ENCODE peak calls at places on chromosomes 5 and 9, in ten cellular contexts. V is stomach, Y is neural progenitor cell, J is astrocyte of the spinal cord, Z is ovary, M is bronchial epithelial cell, H is brain microvascular endothelial cell, L is AG10803, C is uterus, K is cardiac fibroblast. Q is an unnamed sample.

GRCh38 chr5:97071993-97072392 is 70.4 kb downstream of the LIX1 start:
- DNase-seq in Y (no peak), M (no peak), C (no peak), L (no peak), H (no peak), Z (no peak), V (no peak), K (no peak), J (no peak), Q (no peak)

GRCh38 chr9:133474215-133474614 is 4.7 kb downstream of the SLC2A6 start:
- DNase-seq in Y (no peak), K (no peak), L (no peak), M (no peak), C (no peak), V (no peak), H (no peak), Z (no peak), J (no peak), Q (no peak)

GRCh38 chr5:181190711-181191525 is 14.1 kb downstream of the TRIM7 start:
- DNase-seq in J (no peak), C (peak), V (peak), L (peak), K (peak), Z (peak), H (no peak), Y (peak), M (no peak), Q (peak)

GRCh38 chr5:169686137-169686536 is 49.1 kb downstream of the DOCK2 start:
- DNase-seq in H (no peak), J (no peak), K (no peak), Y (no peak), Z (no peak), V (no peak), M (no peak), L (no peak), C (no peak), Q (no peak)

GRCh38 chr9:3980771-3981170 is 319.1 kb downstream of the GLIS3 start:
- DNase-seq in J (peak), K (peak), V (no peak), L (peak), C (peak), Y (peak), H (peak), Z (peak), M (peak), Q (peak)

GRCh38 chr5:96997265-96997859 is 61.5 kb downstream of the LNPEP start:
- DNase-seq in C (no peak), J (peak), Y (peak), L (peak), K (peak), V (no peak), M (peak), Z (no peak), H (peak), Q (peak)

GRCh38 chr5:80082221-80082620 is 47.1 kb downstream of the THBS4 start:
- DNase-seq in J (no peak), K (no peak), Z (no peak), M (no peak), Y (no peak), L (no peak), C (no peak), H (no peak), V (no peak), Q (no peak)

GRCh38 chr9:128558431-128559310 is 6.3 kb downstream of the SPTAN1 start:
- DNase-seq in M (peak), L (peak), J (peak), Y (peak), C (peak), V (peak), K (peak), Z (peak), H (peak), Q (peak)

GRCh38 chr9:114084282-114085073 is 6.4 kb upstream of the AMBP start:
- DNase-seq in Z (no peak), Y (no peak), V (no peak), H (no peak), C (no peak), J (no peak), M (no peak), L (no peak), K (no peak), Q (no peak)

GRCh38 chr5:163509288-163510040 is 4.0 kb downstream of the MAT2B start:
- DNase-seq in J (peak), K (peak), V (peak), L (peak), H (peak), Y (no peak), M (peak), C (no peak), Z (no peak), Q (peak)

GRCh38 chr5:147985593-147985992 is 78.2 kb upstream of the SPINK5 start:
- DNase-seq in C (no peak), M (no peak), Z (no peak), H (no peak), L (no peak), J (no peak), V (no peak), K (no peak), Y (no peak), Q (no peak)

GRCh38 chr5:149203896-149204544 is 62.7 kb downstream of the ABLIM3 start:
- DNase-seq in C (no peak), K (no peak), Z (no peak), V (no peak), H (peak), Y (no peak), M (peak), J (peak), L (no peak), Q (peak)

GRCh38 chr5:39485075-39485474 is 60.3 kb upstream of the DAB2 start:
- DNase-seq in H (no peak), C (no peak), J (no peak), M (no peak), L (peak), K (no peak), V (no peak), Y (no peak), Z (no peak), Q (no peak)

GRCh38 chr5:157357823-157358222 is 91.9 kb downstream of the CYFIP2 start:
- DNase-seq in J (no peak), H (no peak), V (no peak), M (no peak), Y (no peak), C (no peak), L (no peak), K (no peak), Z (no peak), Q (no peak)

GRCh38 chr9:99105152-99106043 is 485 bp downstream of the TGFBR1 start:
- DNase-seq in V (peak), C (peak), L (peak), H (peak), M (no peak), J (peak), K (peak), Y (peak), Z (peak), Q (peak)

GRCh38 chr9:108412755-108413154 is 443.0 kb downstream of the ACTL7B start:
- DNase-seq in C (no peak), L (no peak), H (no peak), Y (peak), V (no peak), J (no peak), M (peak), K (no peak), Z (no peak), Q (no peak)

GRCh38 chr9:108411632-108412031 is 444.2 kb downstream of the ACTL7B start:
- DNase-seq in Z (no peak), Y (no peak), L (no peak), K (no peak), M (no peak), H (no peak), C (no peak), J (no peak), V (no peak), Q (no peak)

GRCh38 chr9:108410161-108410560 is 445.6 kb downstream of the ACTL7B start:
- DNase-seq in M (no peak), K (no peak), V (no peak), J (no peak), Z (no peak), L (no peak), Y (no peak), H (no peak), C (no peak), Q (no peak)
- TF ChIP-seq CTCF in M (no peak), K (no peak), V (no peak), J (no peak), Z (no peak), L (no peak), Y (no peak), H (no peak), C (no peak), Q (no peak)

GRCh38 chr9:105246656-105247162 is 2.3 kb downstream of the SLC44A1 start:
- DNase-seq in Z (no peak), J (no peak), K (peak), M (no peak), V (no peak), H (no peak), L (no peak), C (no peak), Y (no peak), Q (peak)
- H3K4me3 ChIP-seq in Z (no peak), J (no peak), K (peak), M (no peak), V (peak), H (no peak), L (peak), C (no peak), Y (peak), Q (peak)

DNA sequence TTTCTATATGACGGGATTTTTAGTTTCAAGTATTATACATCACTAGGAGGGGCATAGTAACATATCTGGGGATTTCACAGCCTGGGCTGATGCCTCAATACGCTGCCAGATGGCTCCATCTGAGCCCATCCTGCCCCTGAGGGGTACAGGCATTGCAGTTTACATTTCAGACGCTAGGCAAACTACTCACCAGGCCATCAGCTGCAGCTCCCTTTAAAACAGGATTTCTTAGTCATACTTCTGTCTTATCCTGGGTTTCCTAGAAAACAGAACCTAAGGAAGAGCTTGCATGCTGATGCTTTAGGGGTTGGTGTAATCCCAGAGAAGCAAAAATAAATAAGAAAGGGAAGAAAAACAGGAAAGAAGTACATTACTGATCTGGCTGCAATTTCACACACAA is 372.8 kb upstream of the PIK3R1 start:
- DNase-seq in V (no peak), C (no peak), K (peak), M (peak), L (peak), Z (no peak), H (peak), Y (peak), J (peak), Q (peak)
- TF ChIP-seq CTCF in V (no peak), C (no peak), K (peak), M (peak), L (peak), Z (no peak), H (peak), Y (peak), J (peak), Q (peak)

GRCh38 chr5:34484190-34484589 is 171.9 kb upstream of the RAI14 start:
- DNase-seq in V (no peak), L (no peak), H (no peak), K (no peak), C (no peak), M (no peak), Z (no peak), J (no peak), Y (no peak), Q (no peak)

GRCh38 chr5:34484591-34485228 is 171.4 kb upstream of the RAI14 start:
- DNase-seq in V (no peak), K (no peak), L (no peak), H (no peak), Z (no peak), M (no peak), C (no peak), Y (no peak), J (no peak), Q (no peak)

GRCh38 chr5:34480810-34481528 is 175.2 kb upstream of the RAI14 start:
- DNase-seq in M (no peak), K (no peak), J (no peak), H (no peak), Y (no peak), V (no peak), C (no peak), Z (no peak), L (no peak), Q (no peak)

GRCh38 chr5:34486160-34486765 is 169.9 kb upstream of the RAI14 start:
- DNase-seq in V (peak), Y (peak), L (peak), J (peak), M (peak), C (peak), H (peak), K (peak), Z (peak), Q (peak)

GRCh38 chr5:34483442-34484033 is 172.6 kb upstream of the RAI14 start:
- DNase-seq in M (no peak), K (no peak), L (no peak), Y (peak), J (no peak), H (no peak), V (no peak), Z (no peak), C (no peak), Q (no peak)
- H3K4me3 ChIP-seq in M (no peak), K (no peak), L (no peak), Y (no peak), J (no peak), H (no peak), V (no peak), Z (no peak), C (no peak), Q (no peak)

GRCh38 chr5:27652505-27652904 is 614.1 kb upstream of the CDH9 start:
- DNase-seq in L (no peak), H (no peak), V (no peak), Z (no peak), M (peak), Y (peak), J (no peak), K (no peak), C (no peak), Q (no peak)
- TF ChIP-seq CTCF in L (no peak), H (peak), V (no peak), Z (no peak), M (peak), Y (peak), J (no peak), K (no peak), C (no peak), Q (no peak)

GRCh38 chr9:35095175-35095574 is 1.2 kb downstream of the PIGO start:
- DNase-seq in M (no peak), Z (peak), Y (no peak), K (no peak), V (no peak), H (no peak), L (no peak), C (no peak), J (no peak), Q (no peak)
- H3K4me3 ChIP-seq in M (no peak), Z (no peak), Y (peak), K (no peak), V (peak), H (no peak), L (no peak), C (no peak), J (no peak), Q (no peak)

GRCh38 chr9:22005083-22005699 is 3.9 kb downstream of the CDKN2B start:
- DNase-seq in J (peak), Y (peak), H (peak), K (no peak), Z (no peak), V (no peak), C (no peak), M (no peak), L (no peak), Q (peak)
- TF ChIP-seq CTCF in J (peak), Y (peak), H (peak), K (no peak), Z (no peak), V (no peak), C (no peak), M (peak), L (no peak), Q (peak)

GRCh38 chr9:125701351-125701750 is 5.7 kb downstream of the MAPKAP1 start:
- DNase-seq in K (peak), J (peak), H (peak), L (peak), Z (no peak), C (no peak), M (peak), Y (no peak), V (no peak), Q (no peak)
- H3K4me3 ChIP-seq in K (no peak), J (no peak), H (no peak), L (peak), Z (no peak), C (no peak), M (no peak), Y (no peak), V (no peak), Q (no peak)

DNA sequence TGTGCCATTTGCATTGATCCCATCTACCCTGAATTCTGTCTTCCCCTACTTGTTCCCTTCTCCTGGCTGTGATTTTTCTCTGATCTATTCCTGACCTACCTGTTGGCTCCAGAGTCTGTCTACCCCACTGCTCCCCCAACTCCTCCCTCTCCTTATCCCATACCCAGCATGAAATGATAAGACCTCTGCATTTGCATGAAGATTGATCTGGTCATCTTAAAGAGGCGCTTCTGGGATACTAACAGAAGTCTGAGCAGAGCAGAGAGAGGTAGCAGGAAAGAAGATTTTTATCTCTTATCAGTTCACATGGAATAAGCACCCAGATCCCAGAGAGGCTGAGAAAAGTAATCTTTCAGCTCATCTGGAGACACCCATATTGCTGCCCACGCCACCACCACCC is 18.3 kb upstream of the GLIPR2 start:
- DNase-seq in Z (no peak), M (no peak), L (no peak), K (no peak), H (no peak), J (no peak), C (no peak), Y (no peak), V (no peak), Q (no peak)
- TF ChIP-seq CTCF in Z (no peak), M (no peak), L (no peak), K (no peak), H (no peak), J (no peak), C (no peak), Y (no peak), V (no peak), Q (no peak)

GRCh38 chr5:134246771-134247329 is 21.0 kb upstream of the PPP2CA start:
- DNase-seq in Y (no peak), M (no peak), J (no peak), K (no peak), C (no peak), Z (no peak), L (no peak), H (no peak), V (no peak), Q (no peak)

GRCh38 chr5:134248271-134248670 is 22.4 kb upstream of the PPP2CA start:
- DNase-seq in L (no peak), Z (no peak), C (no peak), Y (no peak), K (no peak), H (no peak), M (peak), J (no peak), V (no peak), Q (no peak)

GRCh38 chr5:134245692-134246091 is 19.8 kb upstream of the PPP2CA start:
- DNase-seq in M (no peak), Y (no peak), V (no peak), J (no peak), Z (no peak), C (no peak), H (no peak), L (no peak), K (no peak), Q (no peak)

GRCh38 chr5:134247825-134248224 is 22.0 kb upstream of the PPP2CA start:
- DNase-seq in H (no peak), K (no peak), V (no peak), M (no peak), J (no peak), L (no peak), Z (no peak), C (no peak), Y (peak), Q (no peak)

DNA sequence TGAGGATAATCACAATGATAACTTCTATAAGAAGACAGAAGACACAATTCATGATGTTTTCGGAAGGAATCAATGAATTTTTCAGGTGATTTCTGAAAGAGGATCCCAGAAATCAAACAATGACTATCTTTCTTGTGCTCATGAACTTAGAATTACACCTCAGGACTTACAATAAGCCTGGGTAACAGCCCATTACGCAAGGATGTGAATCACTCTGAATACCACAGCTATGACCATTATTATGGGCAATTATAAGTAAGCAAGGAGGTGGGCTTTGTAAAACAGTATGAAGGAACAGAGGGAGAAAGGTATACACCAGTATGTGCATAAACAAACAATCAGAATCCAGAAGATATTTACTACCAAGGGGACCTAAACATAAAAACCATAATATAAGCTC is 21.5 kb upstream of the PPP2CA start:
- DNase-seq in H (peak), M (peak), J (peak), Y (no peak), L (peak), K (peak), V (no peak), Z (no peak), C (no peak), Q (peak)
- H3K4me3 ChIP-seq in H (no peak), M (no peak), J (no peak), Y (no peak), L (no peak), K (no peak), V (no peak), Z (no peak), C (no peak), Q (no peak)

Q was measured in fibroblast of pulmonary artery.